ENCODE peak calls at places on chromosomes 7 and 10, in four cellular contexts. E is HCT116, Y is HepG2, H is GM12878. L is an unnamed sample. For H3K4me1, the result is how much of the 10 kb centered on the place peaks cover.

GRCh38 chr10:121813211-121813812 is 114.5 kb downstream of the ATE1 start:
- DNase-seq in E (no peak), Y (no peak), H (no peak), L (no peak)

GRCh38 chr7:55504093-55504859 is 68.0 kb downstream of the VOPP1 start:
- DNase-seq in Y (no peak), H (no peak), E (no peak), L (no peak)

GRCh38 chr7:76303057-76303828 is 770 bp downstream of the HSPB1 start:
- DNase-seq in E (peak), Y (peak), H (peak), L (peak)

GRCh38 chr10:3867454-3868273 is 82.7 kb upstream of the KLF6 start:
- DNase-seq in H (no peak), E (no peak), Y (no peak), L (no peak)

GRCh38 chr7:37352974-37353948 is 95.4 kb downstream of the ELMO1 start:
- DNase-seq in H (no peak), Y (no peak), E (peak), L (no peak)

GRCh38 chr10:126911301-126911700 is 6.1 kb downstream of the DOCK1 start:
- DNase-seq in Y (no peak), E (no peak), H (no peak), L (no peak)

GRCh38 chr10:88792656-88793055 is 9.9 kb upstream of the LIPM start:
- DNase-seq in Y (no peak), E (no peak), H (peak), L (no peak)

GRCh38 chr7:124754576-124755264 is 10.9 kb downstream of the GPR37 start:
- DNase-seq in H (no peak), E (no peak), Y (no peak), L (no peak)

GRCh38 chr7:26167293-26167934 is 15.4 kb downstream of the NFE2L3 start:
- DNase-seq in E (no peak), Y (no peak), H (no peak), L (no peak)
- TF ChIP-seq ZNF274 in E (no peak), Y (no peak), H (no peak), L (no peak)

GRCh38 chr10:124713679-124714298 is 30.4 kb downstream of the FAM53B start:
- DNase-seq in H (no peak), Y (no peak), E (no peak), L (no peak)
- H3K4me1 ChIP-seq in H (under half), Y (half or more), E (under half), L (under half)

DNA sequence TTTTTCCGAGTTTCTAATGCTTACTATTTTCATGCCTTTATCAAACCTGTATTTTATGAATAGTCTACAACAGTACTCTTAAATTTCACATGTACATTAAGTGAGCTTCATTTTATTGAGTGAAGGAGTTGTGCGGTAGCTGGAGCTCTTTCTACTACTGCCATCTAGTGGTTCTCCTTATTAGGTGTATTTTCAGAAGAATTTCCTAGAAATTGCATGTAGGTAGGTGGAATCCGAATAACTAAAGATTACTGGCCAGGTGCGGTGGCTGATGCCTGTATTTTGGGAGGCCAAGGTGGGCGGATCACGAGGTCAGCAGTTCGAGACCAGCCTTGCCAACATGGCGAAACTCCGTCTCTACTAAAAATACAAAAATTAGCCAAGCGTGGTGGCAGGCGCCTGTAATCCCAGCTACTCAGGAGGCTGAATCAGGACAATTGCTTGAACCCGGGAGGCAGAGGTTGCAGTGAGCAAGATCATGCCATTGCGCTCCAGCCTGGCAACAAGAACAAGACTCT is 38.3 kb downstream of the LRRC72 start:
- DNase-seq in Y (peak), E (peak), H (peak), L (peak)
- TF ChIP-seq ZNF274 in Y (no peak), E (no peak), H (no peak), L (no peak)

DNA sequence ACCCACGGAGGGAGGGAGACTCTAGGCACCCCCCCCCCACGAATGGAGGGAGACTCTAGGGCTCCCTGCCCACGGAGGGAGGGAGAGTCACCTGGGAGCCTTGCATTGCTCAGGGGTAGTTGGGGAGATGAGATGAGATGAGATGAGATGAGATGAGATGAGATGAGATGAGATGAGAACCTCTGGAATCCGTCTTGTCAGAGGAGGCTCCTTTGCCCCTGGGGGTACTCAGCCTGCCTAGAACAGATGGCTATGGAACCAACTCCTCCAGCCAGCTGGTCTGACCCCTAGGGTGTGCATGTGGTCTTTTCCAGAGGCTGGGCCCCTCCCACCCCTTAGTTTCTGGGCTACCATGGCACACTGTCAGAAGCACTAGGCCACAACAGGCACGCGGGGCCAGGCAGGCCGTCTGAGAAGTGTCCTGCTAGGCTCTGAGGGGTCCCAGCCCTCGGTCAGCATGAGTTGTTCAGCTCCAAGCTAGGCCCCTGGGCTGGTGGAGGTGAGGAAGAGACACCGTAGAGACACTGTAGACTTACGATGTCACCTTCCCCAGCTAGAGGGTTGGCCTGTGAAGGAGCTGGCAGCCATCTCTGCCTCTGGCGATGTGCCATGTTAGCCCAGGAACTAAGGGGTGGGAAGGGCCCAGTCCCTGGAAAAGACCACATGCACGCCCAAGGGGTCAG is 8.8 kb downstream of the TSPAN15 start:
- DNase-seq in H (no peak), Y (no peak), E (no peak), L (no peak)
- H3K4me1 ChIP-seq in H (under half), Y (under half), E (under half), L (under half)